ENCODE peak calls at places on chromosomes 12 and 14, in four cellular contexts. V, P, L and D are unnamed samples.

GRCh38 chr12:49347307-49348237 is 884 bp downstream of the DNAJC22 start:
- DNase-seq in P (peak; percentile 74), L (peak; percentile 83), V (peak; percentile 76), D (peak; percentile 100)

GRCh38 chr12:44015333-44015941 is 179.6 kb downstream of the TMEM117 start:
- DNase-seq in P (no peak), V (peak; percentile 43), L (no peak), D (no peak)

GRCh38 chr14:76958020-76958965 is 70.2 kb downstream of the IRF2BPL start:
- DNase-seq in L (no peak), P (no peak), V (no peak), D (no peak)

GRCh38 chr14:85883971-85884370 is 354.0 kb downstream of the FLRT2 start:
- DNase-seq in L (no peak), V (no peak), P (no peak), D (no peak)

GRCh38 chr12:15322164-15323054 is at the start of gene PTPRO:
- DNase-seq in V (peak; percentile 59), P (no peak), L (peak; percentile 15), D (no peak)

GRCh38 chr12:53102883-53103807 is at the start of gene SOAT2:
- DNase-seq in L (peak; percentile 75), P (no peak), V (no peak), D (no peak)

GRCh38 chr12:93827669-93828068 is 150.5 kb downstream of the CRADD start:
- DNase-seq in L (no peak), P (no peak), V (no peak), D (no peak)

GRCh38 chr14:99724939-99725773 is 41.1 kb downstream of the CYP46A1 start:
- DNase-seq in V (no peak), P (no peak), L (no peak), D (no peak)

GRCh38 chr14:50340945-50341344 is 28.8 kb downstream of the DMAC2L start:
- DNase-seq in V (no peak), P (no peak), L (peak; percentile 17), D (no peak)

GRCh38 chr12:98646165-98646764 is 1.2 kb downstream of the APAF1 start:
- DNase-seq in V (no peak), L (no peak), P (no peak), D (no peak)

GRCh38 chr12:32671930-32672785 is 6.9 kb upstream of the DNM1L start:
- DNase-seq in L (no peak), V (peak; percentile 24), P (no peak), D (peak; percentile 21)

GRCh38 chr12:10361084-10361483 is 28.8 kb downstream of the KLRK1 start:
- DNase-seq in L (no peak), V (no peak), P (no peak), D (no peak)

GRCh38 chr12:3277261-3277943 is 200.2 kb downstream of the TSPAN9 start:
- DNase-seq in V (no peak), P (no peak), L (no peak), D (no peak)

GRCh38 chr12:98997-99396 is 32.4 kb downstream of the IQSEC3 start:
- DNase-seq in V (peak; percentile 26), L (no peak), P (no peak), D (no peak)

GRCh38 chr12:55720894-55721444 is 776 bp downstream of the RDH5 start:
- DNase-seq in V (no peak), P (no peak), L (no peak), D (peak; percentile 80)

GRCh38 chr12:89179983-89180382 is 172.3 kb downstream of the DUSP6 start:
- DNase-seq in L (no peak), P (no peak), V (no peak), D (no peak)